ENCODE peak calls at places on chromosome 19, in seven cellular contexts. J is body of pancreas, S is mesenchymal stem cell, P is transverse colon, X is iPS DF 6.9, L is right cardiac atrium, W is pancreas. E is an unnamed sample.
A peak's percentile ranks its signal among the peaks of the same experiment; 100 is the strongest.

GRCh38 chr19:53055117-53055516 is 10.6 kb downstream of the ERVV-2 start:
- DNase-seq in W (no peak), P (no peak), S (no peak), J (no peak), L (no peak), X (no peak), E (no peak)

GRCh38 chr19:15563325-15563794 is 51.7 kb upstream of the CYP4F8 start:
- DNase-seq in X (no peak), S (no peak), P (peak; percentile 54), J (peak; percentile 30), W (peak; percentile 61), L (peak; percentile 73), E (peak; percentile 42)

GRCh38 chr19:57560049-57560491 is 407 bp upstream of the ZNF550 start:
- DNase-seq in W (peak; percentile 29), X (no peak), P (no peak), S (no peak), J (no peak), L (peak; percentile 68), E (peak; percentile 58)

GRCh38 chr19:57477191-57478008 is at the start of gene ZNF772:
- DNase-seq in P (peak; percentile 86), J (peak; percentile 95), W (peak; percentile 86), L (peak; percentile 96), X (peak; percentile 91), S (peak; percentile 98), E (peak; percentile 93)

GRCh38 chr19:19610376-19611240 is 7.9 kb downstream of the PBX4 start:
- DNase-seq in X (no peak), P (no peak), L (no peak), W (no peak), S (no peak), J (no peak), E (no peak)

GRCh38 chr19:33055718-33056117 is 9.0 kb downstream of the RHPN2 start:
- DNase-seq in S (no peak), P (no peak), W (no peak), J (no peak), X (no peak), L (peak; percentile 67), E (no peak)

GRCh38 chr19:16509141-16510061 is 13.2 kb downstream of the C19orf44 start:
- DNase-seq in X (no peak), S (no peak), W (no peak), J (no peak), L (peak; percentile 87), P (no peak), E (no peak)

GRCh38 chr19:38990949-38991697 is 15.6 kb upstream of the FBXO17 start:
- DNase-seq in S (no peak), X (no peak), W (no peak), P (no peak), J (no peak), L (peak; percentile 65), E (no peak)

GRCh38 chr19:8663920-8664670 is 33.7 kb downstream of the NFILZ start:
- DNase-seq in X (no peak), L (no peak), P (no peak), J (peak; percentile 31), S (no peak), W (no peak), E (no peak)

GRCh38 chr19:44686896-44687295 is 12.1 kb upstream of the CEACAM16 start:
- DNase-seq in P (no peak), J (no peak), W (no peak), L (no peak), S (no peak), X (no peak), E (no peak)

GRCh38 chr19:45767410-45767880 is 1.6 kb downstream of the SIX5 start:
- DNase-seq in P (peak; percentile 74), S (peak; percentile 92), W (peak; percentile 88), J (peak; percentile 87), X (no peak), L (peak; percentile 90), E (peak; percentile 87)

GRCh38 chr19:29687244-29687896 is 22.1 kb downstream of the PLEKHF1 start:
- DNase-seq in S (peak; percentile 72), J (peak; percentile 36), X (no peak), P (no peak), L (peak; percentile 56), W (no peak), E (no peak)

GRCh38 chr19:53849237-53849676 is 18.4 kb upstream of the MYADM start:
- DNase-seq in X (no peak), J (peak; percentile 37), W (no peak), S (peak; percentile 47), L (no peak), P (no peak), E (peak; percentile 41)

GRCh38 chr19:3478409-3479176 is 1.7 kb downstream of the SMIM24 start:
- DNase-seq in P (no peak), J (no peak), L (peak; percentile 29), S (no peak), X (no peak), W (peak; percentile 39), E (no peak)

GRCh38 chr19:3481241-3482090 is 1.1 kb upstream of the SMIM24 start:
- DNase-seq in L (no peak), X (no peak), S (no peak), P (no peak), J (no peak), W (no peak), E (no peak)

GRCh38 chr19:3479819-3480215 is 508 bp downstream of the SMIM24 start:
- DNase-seq in J (no peak), W (no peak), X (no peak), P (no peak), S (peak; percentile 37), L (peak; percentile 34), E (no peak)

GRCh38 chr19:3479177-3479818 is 1.0 kb downstream of the SMIM24 start:
- DNase-seq in W (no peak), S (no peak), P (peak; percentile 37), J (no peak), X (no peak), L (peak; percentile 46), E (no peak)

GRCh38 chr19:3480383-3481091 is at the start of gene SMIM24:
- DNase-seq in X (no peak), P (peak; percentile 73), J (no peak), W (peak; percentile 36), S (no peak), L (peak; percentile 26), E (no peak)
- H3K27me3 ChIP-seq in X (no peaks in the 10 kb centered on the region), P (peaks cover 20% of the 10 kb centered on the region), J (peaks cover 27% of the 10 kb centered on the region), W (no peaks in the 10 kb centered on the region), S (peaks cover 74% of the 10 kb centered on the region), L (no peaks in the 10 kb centered on the region), E (peaks cover 49% of the 10 kb centered on the region)

GRCh38 chr19:41617941-41618730 is 8.7 kb downstream of the CEACAM4 start:
- DNase-seq in L (no peak), J (no peak), X (no peak), S (no peak), P (no peak), W (no peak), E (no peak)
- H3K27me3 ChIP-seq in L (no peaks in the 10 kb centered on the region), J (no peaks in the 10 kb centered on the region), X (no peaks in the 10 kb centered on the region), S (peaks cover 12% of the 10 kb centered on the region), P (peaks cover 6% of the 10 kb centered on the region), W (no peaks in the 10 kb centered on the region), E (peaks cover 21% of the 10 kb centered on the region)

GRCh38 chr19:3266092-3266693 is 41.7 kb downstream of the CELF5 start:
- DNase-seq in S (no peak), W (no peak), X (no peak), J (no peak), L (no peak), P (no peak), E (no peak)
- H3K27me3 ChIP-seq in S (peaks cover 45% of the 10 kb centered on the region), W (no peaks in the 10 kb centered on the region), X (no peaks in the 10 kb centered on the region), J (no peaks in the 10 kb centered on the region), L (no peaks in the 10 kb centered on the region), P (peaks cover 42% of the 10 kb centered on the region), E (peaks cover 16% of the 10 kb centered on the region)

GRCh38 chr19:50869479-50869878 is 3.8 kb upstream of the KLK2 start:
- DNase-seq in X (no peak), L (no peak), S (no peak), P (no peak), J (no peak), W (no peak), E (no peak)
- H3K27me3 ChIP-seq in X (no peaks in the 10 kb centered on the region), L (peaks cover 4% of the 10 kb centered on the region), S (peaks cover 65% of the 10 kb centered on the region), P (peaks cover 24% of the 10 kb centered on the region), J (no peaks in the 10 kb centered on the region), W (no peaks in the 10 kb centered on the region), E (peaks cover 29% of the 10 kb centered on the region)

DNA sequence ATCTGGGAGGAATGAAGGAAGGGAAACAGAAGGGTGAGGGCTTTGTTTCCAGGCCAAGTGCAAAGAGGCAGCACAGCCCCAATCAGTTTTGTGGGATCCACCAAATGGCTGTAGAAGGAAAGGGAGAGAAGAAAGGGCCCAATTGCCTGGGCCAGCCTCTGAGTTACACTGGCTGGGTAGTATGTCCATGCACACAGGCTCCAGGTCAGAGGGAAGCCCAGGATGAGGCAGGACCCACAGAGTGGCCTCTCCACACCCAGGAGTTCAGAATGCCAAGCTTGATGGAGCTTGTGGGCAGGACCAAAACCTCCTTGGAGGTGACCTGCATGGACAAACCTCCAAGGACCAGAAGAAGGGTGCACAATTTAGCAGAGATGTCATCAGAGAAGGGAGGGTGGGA is 178.2 kb upstream of the TSHZ3 start:
- DNase-seq in J (no peak), P (no peak), L (no peak), X (no peak), S (no peak), W (no peak), E (no peak)
- H3K27me3 ChIP-seq in J (no peaks in the 10 kb centered on the region), P (no peaks in the 10 kb centered on the region), L (no peaks in the 10 kb centered on the region), X (no peaks in the 10 kb centered on the region), S (no peaks in the 10 kb centered on the region), W (no peaks in the 10 kb centered on the region), E (no peaks in the 10 kb centered on the region)

DNA sequence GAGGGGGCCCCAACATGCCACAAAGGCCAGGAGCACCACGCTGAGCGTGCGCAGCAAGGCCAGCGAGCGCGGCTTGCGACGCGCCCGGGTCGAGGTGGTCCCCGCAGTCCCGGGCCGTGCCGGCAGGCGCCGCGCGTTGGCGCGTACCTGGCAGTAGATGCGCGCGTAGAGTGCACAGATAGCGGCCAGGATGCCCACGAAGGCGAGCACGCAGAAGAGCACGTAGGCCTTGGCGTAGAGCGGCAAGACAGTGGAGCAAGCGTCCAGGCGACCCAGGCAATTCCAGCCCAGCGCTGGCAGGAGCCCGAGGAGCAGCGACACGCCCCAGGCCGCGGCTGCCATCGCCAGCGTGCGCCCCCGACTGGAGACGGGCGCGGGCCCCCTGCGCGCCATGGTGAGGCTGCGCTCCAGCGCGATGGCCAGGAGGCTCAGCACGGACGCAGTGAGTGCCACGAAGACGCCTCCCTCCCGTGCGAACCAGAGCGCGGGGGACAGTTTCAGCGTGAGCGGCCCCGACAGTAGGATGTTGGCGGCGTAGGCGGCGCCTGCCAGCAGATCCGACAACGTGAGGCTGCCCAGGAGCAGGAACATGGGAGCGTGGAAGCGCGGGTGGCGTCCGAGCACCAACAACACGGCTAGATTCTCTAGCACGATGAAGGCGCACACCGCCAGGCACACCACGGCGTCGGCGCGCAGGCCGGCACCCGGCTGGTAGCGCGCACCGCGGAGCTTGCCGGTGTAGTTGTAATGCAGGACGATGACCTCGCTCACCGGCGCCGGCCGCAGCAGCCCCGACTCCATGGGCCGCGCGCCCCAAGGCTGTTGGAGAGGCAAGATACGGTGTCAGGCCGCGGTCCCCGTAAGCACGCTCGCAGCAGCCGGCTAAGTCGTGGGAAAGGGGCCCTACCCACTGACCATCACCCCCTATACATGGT is 2.8 kb downstream of the S1PR5 start:
- DNase-seq in L (no peak), S (no peak), W (no peak), P (no peak), X (no peak), J (no peak), E (no peak)
- H3K27me3 ChIP-seq in L (no peaks in the 10 kb centered on the region), S (peaks cover 62% of the 10 kb centered on the region), W (no peaks in the 10 kb centered on the region), P (peaks cover 100% of the 10 kb centered on the region), X (peaks cover 30% of the 10 kb centered on the region), J (no peaks in the 10 kb centered on the region), E (peaks cover 76% of the 10 kb centered on the region)

E was measured in heart left ventricle.